ENCODE peak calls at places on chromosome 18, in eight cellular contexts. U, T, B, J, K, L, W and I are unnamed samples.

GRCh38 chr18:10840768-10841167 is 308.6 kb downstream of the PIEZO2 start:
- DNase-seq in T (no peak), J (no peak), K (no peak), U (no peak), B (no peak), L (no peak), W (no peak), I (no peak)

GRCh38 chr18:45168883-45169585 is 446.2 kb upstream of the SLC14A2 start:
- DNase-seq in T (no peak), B (no peak), J (no peak), W (no peak), L (no peak), K (peak; percentile 85), U (peak; percentile 83), I (no peak)

GRCh38 chr18:77067315-77068061 is 65.1 kb downstream of the MBP start:
- DNase-seq in B (peak; percentile 72), K (peak; percentile 96), U (peak; percentile 95), J (no peak), L (no peak), W (peak; percentile 74), T (no peak), I (no peak)

GRCh38 chr18:73719611-73720010 is 428.0 kb downstream of the FBXO15 start:
- DNase-seq in K (no peak), J (no peak), W (no peak), T (no peak), L (no peak), U (no peak), B (no peak), I (no peak)

GRCh38 chr18:5542393-5543035 is 1.3 kb downstream of the EPB41L3 start:
- DNase-seq in J (no peak), U (no peak), T (no peak), B (no peak), W (no peak), K (peak; percentile 27), L (no peak), I (no peak)

GRCh38 chr18:13276530-13277520 is 58.3 kb downstream of the LDLRAD4 start:
- DNase-seq in T (peak; percentile 59), U (peak; percentile 42), W (no peak), J (no peak), L (peak; percentile 71), B (no peak), K (no peak), I (no peak)

GRCh38 chr18:2971741-2972552 is 41.0 kb downstream of the LPIN2 start:
- DNase-seq in K (peak; percentile 57), B (peak; percentile 51), T (peak; percentile 25), L (no peak), U (no peak), W (peak; percentile 42), J (peak; percentile 45), I (no peak)

GRCh38 chr18:60975419-60975818 is 357.8 kb upstream of the CDH20 start:
- DNase-seq in B (no peak), W (no peak), L (no peak), U (no peak), J (no peak), K (no peak), T (no peak), I (no peak)

GRCh38 chr18:65522907-65523306 is 227.9 kb upstream of the CDH7 start:
- DNase-seq in T (no peak), B (no peak), L (no peak), W (no peak), K (no peak), U (no peak), J (no peak), I (no peak)

GRCh38 chr18:7202119-7202680 is 28.7 kb upstream of the LRRC30 start:
- DNase-seq in U (no peak), L (no peak), T (no peak), W (no peak), K (no peak), J (no peak), B (no peak), I (no peak)

GRCh38 chr18:4468515-4468914 is 13.4 kb upstream of the DLGAP1 start:
- DNase-seq in K (no peak), U (no peak), L (no peak), J (no peak), B (no peak), T (no peak), W (no peak), I (no peak)

GRCh38 chr18:3305354-3305762 is 43.4 kb downstream of the MYL12B start:
- DNase-seq in K (peak; percentile 98), W (no peak), B (no peak), L (no peak), J (no peak), T (peak; percentile 82), U (peak; percentile 100), I (peak; percentile 66)

GRCh38 chr18:12597775-12598174 is 60.1 kb downstream of the SPIRE1 start:
- DNase-seq in U (peak; percentile 89), T (peak; percentile 39), J (no peak), B (no peak), L (peak; percentile 73), W (no peak), K (peak; percentile 93), I (no peak)

GRCh38 chr18:13425357-13426095 is 207.0 kb downstream of the LDLRAD4 start:
- DNase-seq in B (no peak), L (no peak), T (peak; percentile 58), J (no peak), W (no peak), U (no peak), K (no peak), I (no peak)

GRCh38 chr18:6435731-6436130 is 21.0 kb upstream of the L3MBTL4 start:
- DNase-seq in K (no peak), L (no peak), J (no peak), W (no peak), T (no peak), B (no peak), U (no peak), I (no peak)

GRCh38 chr18:42893991-42894390 is 221.5 kb downstream of the RIT2 start:
- DNase-seq in T (no peak), B (no peak), K (no peak), L (no peak), U (no peak), W (no peak), J (no peak), I (no peak)

GRCh38 chr18:26003817-26004216 is 86.6 kb downstream of the SS18 start:
- DNase-seq in J (no peak), K (no peak), W (no peak), B (no peak), T (no peak), U (no peak), L (no peak), I (no peak)
- H3K4me3 ChIP-seq in J (no peak overlapping the region), K (no peak overlapping the region), W (no peak overlapping the region), B (no peak overlapping the region), T (no peak overlapping the region), U (no peak overlapping the region), L (no peak overlapping the region), I (no peak overlapping the region)

DNA sequence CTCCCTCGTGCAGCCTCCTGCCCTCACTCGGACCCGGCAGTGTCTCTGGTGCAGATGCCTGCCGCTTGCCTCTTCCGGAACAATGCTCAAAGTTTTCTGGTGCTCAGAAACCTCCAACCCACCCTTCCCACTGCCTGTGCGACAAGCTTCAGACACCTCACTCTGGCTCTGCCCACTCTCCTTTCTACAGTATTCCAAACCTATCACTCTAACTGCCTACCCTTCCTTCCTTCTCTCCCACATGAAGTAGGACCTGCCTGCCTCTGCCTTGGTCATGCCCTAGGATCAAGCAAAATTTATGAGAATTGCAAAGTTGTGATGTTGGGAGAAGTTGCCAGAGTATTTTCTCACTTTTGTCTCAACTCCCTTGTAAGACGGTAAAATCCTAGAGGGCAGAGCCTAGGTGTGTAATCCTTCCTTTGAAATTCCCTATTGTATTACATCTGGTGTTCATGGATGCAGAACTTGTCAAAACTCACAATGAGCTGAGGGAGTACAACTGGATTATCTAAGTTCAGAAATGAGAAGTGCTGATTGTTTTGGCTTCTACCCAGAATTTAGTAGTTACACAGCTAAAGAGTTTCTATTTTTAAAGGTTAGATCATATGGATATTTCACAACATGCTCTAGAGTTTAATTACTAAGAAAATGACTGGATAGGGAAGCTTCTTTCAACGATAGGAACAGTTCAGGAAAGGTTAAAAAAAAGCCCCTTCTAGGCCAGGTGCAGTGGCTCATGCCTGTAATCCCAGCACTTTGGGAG is 7.2 kb downstream of the NPC1 start:
- DNase-seq in T (no peak), J (no peak), L (no peak), W (no peak), K (peak; percentile 62), B (no peak), U (peak; percentile 42), I (no peak)
- TF ChIP-seq CTCF in T (no peak), J (no peak), L (no peak), W (no peak), K (no peak), B (no peak), U (no peak), I (no peak)

GRCh38 chr18:31946305-31947046 is 3.5 kb upstream of the TRAPPC8 start:
- DNase-seq in U (no peak), T (no peak), J (no peak), L (no peak), K (no peak), B (no peak), W (no peak), I (no peak)
- H3K4me3 ChIP-seq in U (no peak overlapping the region), T (no peak overlapping the region), J (no peak overlapping the region), L (no peak overlapping the region), K (no peak overlapping the region), B (no peak overlapping the region), W (no peak overlapping the region), I (no peak overlapping the region)

GRCh38 chr18:56358608-56359007 is 279.8 kb downstream of the TXNL1 start:
- DNase-seq in K (peak; percentile 4), U (no peak), J (no peak), W (no peak), L (no peak), T (no peak), B (no peak), I (no peak)
- TF ChIP-seq CTCF in K (no peak), U (no peak), J (no peak), W (no peak), L (no peak), T (no peak), B (no peak), I (no peak)

DNA sequence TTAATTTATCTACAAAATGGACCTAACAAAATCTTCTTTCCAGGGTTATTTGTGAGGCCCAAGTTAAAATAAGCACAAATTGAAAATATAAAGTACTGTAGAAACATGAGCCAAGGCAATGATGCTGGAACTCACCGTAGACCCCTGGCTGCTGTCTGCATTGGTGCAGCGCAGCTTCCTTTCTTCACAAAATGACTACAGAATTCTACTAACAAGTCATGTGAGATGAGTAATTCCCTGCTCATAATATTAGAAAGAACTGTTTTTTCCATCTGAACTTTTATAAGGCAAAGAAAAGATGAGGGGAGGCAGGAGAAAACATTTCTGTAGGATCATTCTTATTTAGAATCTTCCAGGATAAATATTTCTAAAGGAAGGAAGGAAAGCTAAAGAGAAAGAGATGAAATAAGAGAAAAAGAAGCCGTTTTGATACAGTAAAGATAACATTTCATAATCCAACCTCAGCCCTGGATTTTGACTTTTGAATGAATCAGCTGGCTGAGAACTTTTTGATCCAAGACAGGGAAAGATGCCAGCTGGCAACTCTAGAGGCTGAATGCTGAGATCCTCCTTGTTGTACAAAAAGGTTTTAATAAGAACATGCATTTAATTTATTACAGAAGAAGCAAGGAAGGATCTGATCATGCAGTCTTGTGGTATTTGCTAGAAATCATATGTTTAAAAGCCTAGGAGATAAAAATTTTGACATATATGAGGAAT is 183.9 kb upstream of the KLHL14 start:
- DNase-seq in L (no peak), T (no peak), W (no peak), U (peak; percentile 71), K (peak; percentile 75), J (peak; percentile 10), B (no peak), I (no peak)
- H3K4me3 ChIP-seq in L (no peak overlapping the region), T (no peak overlapping the region), W (no peak overlapping the region), U (no peak overlapping the region), K (no peak overlapping the region), J (no peak overlapping the region), B (no peak overlapping the region), I (no peak overlapping the region)

GRCh38 chr18:46518438-46518837 is 138.6 kb downstream of the LOXHD1 start:
- DNase-seq in L (no peak), K (no peak), W (no peak), U (no peak), T (peak; percentile 19), J (no peak), B (no peak), I (peak; percentile 16)
- TF ChIP-seq CTCF in L (no peak), K (no peak), W (no peak), U (no peak), T (peak; percentile 29), J (no peak), B (no peak), I (no peak)